ENCODE peak calls at places on chromosomes 7 and 10, in five cellular contexts. P is GM23338; E is CD4-positive, alpha-beta memory T cell; J is psoas muscle; O is effector memory CD4-positive, alpha-beta T cell. M is an unnamed sample.

GRCh38 chr7:7329321-7329720 is 147.0 kb downstream of the C1GALT1 start:
- DNase-seq in O (no peak), E (no peak), J (no peak), P (no peak), M (no peak)

GRCh38 chr10:8073696-8074416 is 19.4 kb downstream of the GATA3 start:
- DNase-seq in J (no peak), O (no peak), P (no peak), E (no peak), M (no peak)

GRCh38 chr10:95399167-95399566 is 108.4 kb upstream of the PDLIM1 start:
- DNase-seq in O (no peak), P (no peak), J (no peak), E (no peak), M (no peak)

GRCh38 chr7:44376429-44377133 is 51.2 kb upstream of the CAMK2B start:
- DNase-seq in J (no peak), P (no peak), E (no peak), O (no peak), M (no peak)

GRCh38 chr10:70514591-70514990 is 36.0 kb downstream of the PALD1 start:
- DNase-seq in P (no peak), O (no peak), E (no peak), J (no peak), M (no peak)

GRCh38 chr7:33841658-33842057 is 63.7 kb upstream of the BMPER start:
- DNase-seq in O (no peak), J (no peak), E (no peak), P (no peak), M (peak)

GRCh38 chr10:42615419-42615818 is 23.0 kb downstream of the ZNF33B start:
- DNase-seq in J (no peak), P (no peak), O (no peak), E (no peak), M (no peak)

GRCh38 chr10:6297951-6298381 is 95.2 kb downstream of the PFKFB3 start:
- DNase-seq in E (no peak), P (no peak), J (no peak), O (no peak), M (peak)

GRCh38 chr10:128908109-128908898 is 558.7 kb upstream of the MGMT start:
- DNase-seq in O (no peak), E (no peak), J (no peak), P (peak), M (peak)

GRCh38 chr10:124071141-124071540 is 22.3 kb downstream of the CHST15 start:
- DNase-seq in E (no peak), P (no peak), O (no peak), J (no peak), M (no peak)
- H3K27ac ChIP-seq in E (no peak), P (no peak), O (no peak), J (no peak), M (no peak)

DNA sequence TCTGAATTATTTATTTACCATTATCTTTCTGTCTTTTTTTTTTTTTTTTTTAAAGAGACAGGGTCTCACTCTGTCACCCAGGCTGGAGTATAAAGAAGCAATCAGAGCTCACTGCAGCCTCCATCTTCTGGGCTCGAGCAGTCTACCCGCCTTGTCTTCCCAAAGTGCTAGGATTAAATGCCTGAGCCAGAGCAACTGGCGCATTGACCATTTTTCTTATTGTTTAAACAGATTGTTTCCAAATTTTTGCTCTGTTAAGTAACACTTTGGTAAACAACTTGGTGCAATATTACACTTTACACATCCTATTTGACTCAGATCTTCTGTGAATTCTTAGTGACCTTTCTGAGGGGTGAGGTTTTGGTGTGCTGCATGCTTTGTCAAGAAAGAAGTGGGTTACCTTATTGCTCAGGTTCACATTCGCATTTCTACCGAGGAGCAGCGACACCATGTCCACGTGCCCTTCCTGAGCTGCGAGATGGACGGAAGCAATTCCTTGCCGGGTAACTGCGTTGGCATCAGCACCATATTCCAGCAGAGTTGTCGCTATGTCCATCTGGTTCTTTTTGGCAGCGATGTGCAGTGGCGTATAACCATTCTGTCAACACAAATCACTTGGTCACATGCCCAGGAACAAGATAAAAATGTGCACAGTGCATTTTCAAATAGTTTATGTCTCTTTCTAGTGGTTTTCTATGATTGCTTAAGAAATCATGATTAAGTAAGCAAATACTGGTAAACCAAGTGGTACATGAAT is 203.2 kb downstream of the ANK3 start:
- DNase-seq in E (no peak), P (no peak), O (no peak), J (peak), M (no peak)
- H3K27ac ChIP-seq in E (no peak), P (no peak), O (no peak), J (no peak), M (no peak)

DNA sequence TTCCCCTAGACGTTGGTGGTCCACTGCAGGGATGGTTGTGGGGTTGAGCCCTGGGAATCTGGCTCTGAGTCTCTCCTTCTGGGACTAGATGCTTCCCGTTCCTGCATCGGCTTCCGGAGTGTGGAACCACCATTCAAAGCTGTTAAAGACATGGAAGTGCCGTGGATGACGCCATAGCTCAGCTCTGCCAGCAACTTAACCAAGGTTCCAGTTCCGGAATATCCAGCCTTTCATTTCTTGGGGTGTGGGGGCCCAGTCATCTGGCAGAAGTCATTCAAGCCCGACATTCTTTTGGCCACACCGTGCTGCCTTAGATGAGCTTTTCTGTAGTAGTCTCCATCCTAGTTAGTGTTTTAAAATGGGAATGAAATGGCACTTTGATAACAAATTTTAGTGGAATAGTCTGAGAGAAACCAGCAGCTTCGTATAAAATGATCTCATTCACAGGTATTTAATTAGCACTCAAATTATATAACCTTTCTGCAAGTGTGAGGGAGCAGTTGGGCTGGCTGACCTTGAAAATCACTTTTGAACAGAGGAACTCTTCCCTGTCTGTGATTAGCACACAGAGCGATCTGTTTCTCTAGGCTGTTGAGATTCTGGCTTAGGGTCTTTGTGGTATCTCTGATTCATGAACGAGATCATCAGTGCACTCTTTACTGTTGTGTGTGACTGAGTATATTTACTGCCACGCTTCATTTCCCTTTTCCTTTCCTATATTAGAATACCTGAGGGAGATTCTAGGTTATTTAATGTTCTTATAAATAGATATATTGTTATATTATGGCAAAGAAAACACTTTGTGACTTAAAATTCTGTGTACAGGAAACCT is 19.9 kb downstream of the LMTK2 start:
- DNase-seq in J (no peak), O (no peak), P (no peak), E (no peak), M (no peak)
- H3K27ac ChIP-seq in J (no peak), O (no peak), P (no peak), E (no peak), M (no peak)

DNA sequence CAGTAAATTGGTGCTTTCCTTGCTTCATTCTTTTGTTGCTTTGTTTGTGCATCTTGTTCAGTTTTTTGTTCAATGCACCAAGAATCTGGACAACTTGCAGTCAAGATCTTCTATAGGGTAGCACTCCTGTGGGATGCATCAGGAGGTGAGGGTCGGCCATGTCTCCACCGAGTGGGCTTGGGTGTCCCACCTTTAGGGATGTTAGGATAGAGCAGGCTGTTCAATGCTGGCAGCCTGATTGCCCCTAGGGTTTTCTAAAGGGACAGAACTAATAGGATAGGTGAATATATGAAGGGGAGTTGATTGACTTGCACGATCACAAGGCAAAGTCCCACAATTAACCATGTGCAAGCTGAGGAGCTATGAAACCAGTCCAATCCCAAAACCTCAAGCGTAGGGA is 109.9 kb downstream of the GLRX3 start:
- DNase-seq in O (no peak), P (no peak), E (no peak), J (no peak), M (no peak)
- H3K27ac ChIP-seq in O (no peak), P (no peak), E (no peak), J (no peak), M (no peak)

DNA sequence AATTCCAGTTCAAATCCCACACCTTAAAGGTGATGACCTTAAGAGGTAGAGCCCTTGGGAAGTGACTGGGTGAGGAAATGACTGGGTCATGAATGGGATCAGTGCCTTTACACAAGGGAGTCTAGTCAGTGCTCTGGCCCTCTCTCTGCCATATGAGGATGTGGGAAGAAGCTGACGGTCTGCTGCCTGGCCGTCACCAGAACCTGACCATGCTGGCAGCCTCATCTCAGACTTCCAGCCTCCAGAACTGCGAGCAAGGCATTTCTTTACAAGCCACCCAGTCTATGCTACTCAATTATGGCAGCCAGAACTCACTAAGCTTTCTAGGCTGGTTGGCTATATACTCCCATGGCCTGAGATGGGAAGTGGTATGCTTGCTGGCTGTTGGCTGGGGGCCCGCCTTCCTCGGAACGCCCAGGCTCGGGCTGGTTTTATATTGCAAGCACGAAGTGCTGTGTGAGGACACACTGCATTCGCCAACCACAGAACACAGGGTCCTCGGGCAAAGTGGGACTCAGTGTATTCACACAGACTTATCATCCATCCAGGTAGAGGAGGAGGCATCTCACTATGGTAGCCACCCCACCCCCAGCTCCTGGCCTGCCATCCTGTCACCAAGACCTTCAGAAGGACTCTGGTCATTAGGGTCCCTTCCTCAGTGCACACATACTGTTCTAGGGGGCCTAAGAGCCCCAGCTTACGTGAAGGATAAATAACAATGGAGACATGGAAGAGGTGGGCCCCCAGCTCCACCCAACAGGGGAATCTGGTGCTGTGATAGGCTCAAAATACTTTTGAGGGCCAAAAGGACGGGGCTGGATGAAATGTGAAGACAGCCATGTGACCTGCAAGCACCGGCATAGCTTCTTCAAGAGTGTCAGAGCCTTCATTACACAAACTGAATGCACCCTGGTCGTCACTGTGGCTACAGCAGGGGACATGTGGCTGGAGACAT is 49.0 kb downstream of the ZRANB1 start:
- DNase-seq in J (peak), P (no peak), E (no peak), O (no peak), M (no peak)
- H3K27ac ChIP-seq in J (peak), P (peak), E (no peak), O (no peak), M (no peak)

DNA sequence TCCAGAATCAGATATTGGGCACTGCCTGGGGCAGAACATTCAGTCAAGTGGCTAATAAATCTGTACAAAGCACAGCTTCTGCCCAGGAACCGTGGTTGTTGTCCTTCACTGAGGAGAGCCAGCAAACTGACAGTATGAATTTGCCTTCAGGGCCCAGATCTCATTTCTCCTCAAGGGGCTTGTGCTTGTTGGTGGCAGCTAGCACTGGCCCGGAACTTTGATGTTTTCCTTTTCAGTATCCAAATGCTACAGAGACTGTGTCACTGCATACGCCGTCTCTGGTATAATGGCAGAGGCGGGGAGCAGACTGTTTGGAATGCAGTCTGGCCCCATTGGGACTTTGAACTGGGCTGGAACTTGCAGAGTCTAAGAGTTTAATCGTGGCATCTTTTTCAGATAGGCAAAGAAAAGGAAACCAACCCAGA is 30.4 kb upstream of the ADD3 start:
- DNase-seq in O (no peak), P (no peak), E (no peak), J (no peak), M (no peak)
- H3K27ac ChIP-seq in O (no peak), P (no peak), E (no peak), J (no peak), M (no peak)

GRCh38 chr7:107917770-107918651 is 27.0 kb downstream of the DLD start:
- DNase-seq in E (no peak), P (no peak), J (no peak), O (no peak), M (no peak)

GRCh38 chr7:107924841-107925490 is 34.0 kb downstream of the DLD start:
- DNase-seq in P (no peak), E (no peak), J (no peak), O (no peak), M (no peak)

GRCh38 chr7:107918948-107919347 is 28.0 kb downstream of the DLD start:
- DNase-seq in J (no peak), P (no peak), O (no peak), E (no peak), M (no peak)

GRCh38 chr7:107922891-107923290 is 31.9 kb downstream of the DLD start:
- DNase-seq in J (no peak), E (no peak), P (no peak), O (no peak), M (no peak)

DNA sequence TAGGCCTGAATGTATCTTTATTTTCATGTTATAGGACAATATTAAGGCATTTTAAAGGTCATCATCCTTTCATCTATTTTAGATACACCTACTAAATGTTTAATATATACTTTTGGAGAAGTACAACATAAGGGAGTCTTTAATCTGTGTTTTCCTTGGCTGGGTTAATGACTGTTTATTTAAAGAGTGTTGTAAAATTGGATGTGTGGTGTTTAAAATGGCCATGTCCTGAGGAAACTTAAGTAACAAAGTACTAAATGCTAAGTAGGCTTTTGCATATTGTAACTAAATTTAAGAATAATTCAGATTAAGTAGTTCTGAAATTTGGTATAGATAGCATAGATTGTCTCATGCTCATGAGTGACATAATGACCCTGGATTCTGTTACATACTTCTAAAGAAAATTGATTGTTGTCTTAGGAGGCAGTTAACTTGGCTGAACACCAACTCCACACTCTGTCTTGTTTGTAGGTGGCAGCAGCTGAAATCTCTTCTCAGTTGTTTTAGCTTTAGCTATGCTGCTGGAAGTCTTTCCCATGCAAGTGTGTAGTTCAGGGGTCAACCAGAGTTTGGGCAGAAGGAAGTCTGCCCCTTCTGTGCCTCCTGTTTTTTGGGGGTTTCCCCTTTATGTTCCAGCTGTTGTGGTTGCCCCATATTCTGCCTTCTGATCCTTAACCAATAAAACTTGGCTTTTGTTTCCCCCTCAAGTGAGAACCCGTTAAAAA is 29.2 kb downstream of the DLD start:
- DNase-seq in E (no peak), J (no peak), O (no peak), P (no peak), M (no peak)
- H3K27ac ChIP-seq in E (no peak), J (no peak), O (no peak), P (no peak), M (no peak)

DNA sequence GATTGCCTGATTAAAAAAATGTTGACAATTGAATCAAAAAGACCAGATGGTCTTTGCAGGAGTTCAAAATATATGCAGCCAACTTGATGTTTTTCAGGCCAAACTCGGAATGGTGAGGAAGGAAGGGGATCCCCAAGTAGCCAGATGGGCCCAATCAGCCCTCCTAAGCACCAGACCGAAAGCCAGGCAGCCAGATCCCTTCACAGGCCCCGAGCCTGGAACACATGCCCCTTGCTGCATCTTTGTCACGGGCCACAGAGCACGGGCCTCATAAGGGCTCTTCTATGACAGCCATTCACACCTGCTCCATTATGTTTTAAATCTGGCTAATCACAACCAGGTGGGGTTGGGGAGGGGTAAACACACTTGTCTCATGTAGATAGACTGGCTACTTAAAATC is 31.7 kb downstream of the SCRN1 start:
- DNase-seq in E (no peak), P (no peak), J (no peak), O (no peak), M (no peak)
- H3K27ac ChIP-seq in E (no peak), P (no peak), J (no peak), O (no peak), M (no peak)

M was measured in foreskin keratinocyte.